ENCODE peak calls at places on chromosomes 13 and 19, in eight cellular contexts. T is lower lobe of right lung, H is Panc1, A is psoas muscle, X is IMR-90, K is cardiac muscle cell, F is neural progenitor cell, D is OCI-LY7. N is an unnamed sample. For H3K4me1, the result is how much of the 10 kb centered on the place peaks cover.

GRCh38 chr13:49877629-49878218 is 58.4 kb downstream of the SPRYD7 start:
- DNase-seq in A (no peak), F (peak), D (peak), K (no peak), H (no peak), T (no peak), X (no peak), N (no peak)

GRCh38 chr19:56476671-56477428 is at the start of gene ZNF667:
- DNase-seq in K (peak), F (peak), H (no peak), X (peak), A (no peak), T (no peak), D (no peak), N (peak)

GRCh38 chr13:90562388-90562787 is 785.1 kb upstream of the MIR17HG start:
- DNase-seq in D (no peak), X (no peak), F (no peak), A (no peak), K (no peak), H (no peak), T (no peak), N (no peak)

GRCh38 chr13:87129602-87130300 is 541.4 kb upstream of the SLITRK5 start:
- DNase-seq in T (no peak), D (no peak), H (no peak), K (peak), X (peak), A (no peak), F (no peak), N (no peak)

GRCh38 chr13:57270493-57270892 is 103.5 kb downstream of the PRR20E start:
- DNase-seq in K (no peak), H (no peak), F (no peak), D (no peak), T (no peak), X (no peak), A (no peak), N (no peak)

GRCh38 chr19:16197188-16197621 is 506 bp upstream of the AP1M1 start:
- DNase-seq in D (peak), K (peak), H (peak), X (peak), T (no peak), A (no peak), F (no peak), N (peak)

GRCh38 chr19:18440421-18440877 is 2.5 kb upstream of the ISYNA1 start:
- DNase-seq in H (no peak), D (peak), K (no peak), T (no peak), X (no peak), F (no peak), A (no peak), N (peak)

GRCh38 chr19:16456652-16457194 is 15.0 kb downstream of the EPS15L1 start:
- DNase-seq in X (no peak), F (no peak), A (no peak), H (no peak), D (no peak), K (no peak), T (no peak), N (peak)

GRCh38 chr13:74278901-74279300 is 144.7 kb upstream of the KLF12 start:
- DNase-seq in K (no peak), D (no peak), H (no peak), F (no peak), T (no peak), X (no peak), A (no peak), N (no peak)

GRCh38 chr13:24630121-24630520 is 50.1 kb upstream of the ATP12A start:
- DNase-seq in T (no peak), K (no peak), X (no peak), H (no peak), A (no peak), F (no peak), D (no peak), N (no peak)

GRCh38 chr13:32045963-32046785 is 14.6 kb downstream of the FRY start:
- DNase-seq in X (peak), D (peak), F (no peak), A (no peak), H (no peak), T (no peak), K (peak), N (no peak)

GRCh38 chr19:42295831-42296525 is 6.0 kb upstream of the PRR19 start:
- DNase-seq in F (peak), D (peak), X (peak), A (peak), T (peak), K (peak), H (no peak), N (peak)

GRCh38 chr19:51417107-51417806 is at the start of gene SIGLEC10:
- DNase-seq in X (no peak), K (peak), D (peak), F (no peak), A (peak), H (no peak), T (peak), N (no peak)

GRCh38 chr19:34662919-34663318 is 14.0 kb downstream of the SCGB2B2 start:
- DNase-seq in H (no peak), A (no peak), K (peak), D (peak), X (no peak), F (peak), T (no peak), N (no peak)

GRCh38 chr13:20494656-20495055 is 31.0 kb downstream of the CRYL1 start:
- DNase-seq in X (no peak), T (no peak), H (no peak), D (no peak), A (no peak), K (no peak), F (no peak), N (no peak)

GRCh38 chr19:7989071-7989575 is 16.3 kb downstream of the ELAVL1 start:
- DNase-seq in X (no peak), T (no peak), F (no peak), H (no peak), K (no peak), D (no peak), A (no peak), N (peak)

GRCh38 chr19:14325863-14326262 is 55.4 kb upstream of the ADGRE5 start:
- DNase-seq in A (no peak), H (no peak), D (no peak), X (no peak), T (no peak), K (no peak), F (no peak), N (no peak)

GRCh38 chr13:101489635-101490034 is 37.2 kb downstream of the ITGBL1 start:
- DNase-seq in H (no peak), X (peak), F (no peak), D (no peak), A (no peak), K (peak), T (no peak), N (no peak)

GRCh38 chr13:44230071-44230470 is 143.6 kb upstream of the SERP2 start:
- DNase-seq in A (no peak), K (no peak), H (no peak), T (no peak), D (no peak), F (no peak), X (peak), N (no peak)

GRCh38 chr19:16623576-16623975 is 4.4 kb downstream of the MED26 start:
- DNase-seq in T (no peak), K (no peak), F (no peak), D (peak), H (no peak), A (no peak), X (no peak), N (peak)

GRCh38 chr19:15091918-15092753 is 10.1 kb downstream of the OR1I1 start:
- DNase-seq in H (no peak), F (peak), X (peak), D (peak), T (no peak), K (peak), A (no peak), N (peak)

GRCh38 chr19:30861896-30862295 is 487.3 kb downstream of the TSHZ3 start:
- DNase-seq in T (no peak), F (no peak), D (no peak), X (no peak), H (no peak), A (no peak), K (no peak), N (no peak)

GRCh38 chr19:17739121-17739875 is 12.0 kb upstream of the FCHO1 start:
- DNase-seq in F (no peak), X (no peak), T (peak), D (peak), H (no peak), K (peak), A (no peak), N (peak)

GRCh38 chr13:80442613-80443012 is 101.7 kb upstream of the SPRY2 start:
- DNase-seq in H (no peak), T (no peak), A (no peak), X (no peak), K (no peak), D (no peak), F (no peak), N (no peak)

GRCh38 chr13:38685974-38686571 is 804 bp upstream of the FREM2 start:
- DNase-seq in A (no peak), K (peak), F (peak), H (no peak), T (no peak), X (no peak), D (no peak), N (peak)

DNA sequence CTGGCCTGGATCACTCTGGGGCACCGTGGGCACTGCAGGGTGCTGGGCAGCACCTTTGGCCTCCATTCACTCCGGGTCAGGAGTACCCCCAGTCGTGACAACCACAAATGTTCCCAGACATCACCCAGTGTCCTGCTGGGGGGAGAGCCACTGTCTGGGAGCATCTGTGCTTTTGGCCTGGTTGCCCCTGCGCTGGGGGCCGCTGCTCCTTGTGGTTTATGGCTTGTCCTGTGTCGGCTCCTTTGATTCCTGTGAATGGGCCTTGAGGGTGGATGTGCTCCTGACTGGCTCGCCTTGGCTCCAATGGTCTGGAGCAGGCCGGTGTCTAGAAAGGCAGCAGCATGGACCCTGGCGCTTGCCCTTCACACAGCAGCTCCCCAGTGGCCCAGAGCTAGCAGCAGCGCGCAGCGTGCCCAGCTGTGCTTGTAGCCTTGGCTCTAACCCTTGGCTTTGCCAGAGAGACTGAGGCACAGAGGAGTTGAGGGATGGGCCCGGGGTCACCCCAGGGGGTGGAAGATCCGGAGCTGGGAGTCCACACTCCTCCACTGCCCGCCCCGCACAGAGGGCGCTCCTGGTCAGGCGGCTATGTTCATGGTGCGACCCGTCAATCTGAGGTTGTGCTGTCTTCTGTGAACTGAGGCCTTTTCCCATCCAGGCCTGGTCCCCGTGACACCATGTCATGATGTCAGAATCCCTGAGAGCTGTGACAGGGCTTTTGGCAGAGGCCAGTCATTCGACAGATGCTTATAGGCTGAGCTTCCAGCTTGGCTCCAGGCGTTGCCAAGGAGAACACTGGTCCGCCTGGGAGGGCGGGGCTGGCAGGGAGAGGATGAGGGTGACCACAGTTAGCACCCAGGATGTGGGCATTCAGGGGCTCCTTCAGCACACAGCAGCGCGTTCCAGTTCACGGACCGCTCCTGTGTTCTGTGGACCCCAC is 4.1 kb downstream of the DAZAP1 start:
- DNase-seq in K (peak), D (no peak), H (no peak), A (peak), F (no peak), X (peak), T (no peak), N (peak)
- H3K4me1 ChIP-seq in K (under half), D (under half), H (under half), A (half or more), F (under half), X (under half), T (half or more), N (half or more)

DNA sequence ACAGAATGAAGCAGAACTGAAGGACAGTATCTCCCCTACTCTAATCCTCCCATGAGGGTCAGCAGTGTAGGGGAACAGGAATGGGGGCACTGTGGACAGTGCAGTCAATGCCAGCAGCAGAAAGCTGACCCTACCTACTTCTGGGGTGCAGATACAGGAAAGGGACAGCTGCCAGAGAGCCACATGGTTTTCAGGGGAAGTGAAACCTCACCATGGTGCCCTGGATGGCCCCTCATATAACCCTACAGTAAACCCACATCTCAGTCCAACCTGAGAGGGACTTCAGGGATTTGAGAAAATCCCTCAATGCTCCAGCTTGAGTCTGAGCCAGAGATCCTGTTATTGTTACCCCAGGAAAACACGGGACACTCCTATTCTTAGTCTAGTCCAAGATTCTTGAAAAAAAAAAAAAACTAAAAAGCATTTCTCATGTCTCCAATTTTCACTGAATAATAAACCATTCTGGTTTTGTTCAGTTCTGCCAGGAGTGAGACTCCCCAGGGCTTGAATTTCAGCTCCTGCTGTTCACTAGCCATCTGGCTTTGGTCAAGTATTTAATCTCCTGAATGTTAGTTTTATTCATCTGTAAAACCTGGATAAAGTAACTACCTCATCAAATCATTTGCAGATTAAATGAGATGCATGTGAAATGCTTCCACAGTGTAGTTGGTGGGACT is 511.6 kb upstream of the ARGLU1 start:
- DNase-seq in K (no peak), T (no peak), H (no peak), A (no peak), D (peak), F (no peak), X (no peak), N (no peak)
- H3K4me1 ChIP-seq in K (under half), T (under half), H (under half), A (under half), D (under half), F (under half), X (under half), N (under half)

GRCh38 chr13:114069376-114070097 is 62.9 kb downstream of the RASA3 start:
- DNase-seq in D (no peak), A (no peak), T (no peak), F (no peak), H (no peak), X (no peak), K (no peak), N (peak)

GRCh38 chr13:114068723-114069322 is 63.6 kb downstream of the RASA3 start:
- DNase-seq in K (peak), T (no peak), A (no peak), D (no peak), X (peak), H (no peak), F (no peak), N (peak)

GRCh38 chr13:114067381-114067885 is 65.0 kb downstream of the RASA3 start:
- DNase-seq in K (peak), A (no peak), X (peak), T (no peak), D (peak), H (no peak), F (no peak), N (peak)

GRCh38 chr13:114066956-114067355 is 65.5 kb downstream of the RASA3 start:
- DNase-seq in X (no peak), H (no peak), T (peak), K (no peak), D (no peak), A (no peak), F (no peak), N (no peak)

GRCh38 chr13:114067886-114068722 is 64.3 kb downstream of the RASA3 start:
- DNase-seq in K (no peak), A (no peak), T (peak), H (no peak), D (no peak), F (no peak), X (no peak), N (peak)
- H3K4me1 ChIP-seq in K (under half), A (half or more), T (half or more), H (half or more), D (under half), F (under half), X (half or more), N (half or more)

GRCh38 chr19:45592366-45592765 is 7.8 kb upstream of the OPA3 start:
- DNase-seq in K (no peak), T (no peak), D (no peak), A (no peak), H (no peak), X (no peak), F (no peak), N (no peak)
- H3K4me1 ChIP-seq in K (under half), T (under half), D (under half), A (under half), H (under half), X (under half), F (under half), N (under half)

GRCh38 chr19:49741210-49741844 is 21.8 kb downstream of the TSKS start:
- DNase-seq in H (no peak), A (no peak), K (no peak), T (no peak), X (peak), F (no peak), D (no peak), N (peak)
- H3K4me1 ChIP-seq in H (under half), A (under half), K (under half), T (under half), X (under half), F (under half), D (under half), N (under half)

DNA sequence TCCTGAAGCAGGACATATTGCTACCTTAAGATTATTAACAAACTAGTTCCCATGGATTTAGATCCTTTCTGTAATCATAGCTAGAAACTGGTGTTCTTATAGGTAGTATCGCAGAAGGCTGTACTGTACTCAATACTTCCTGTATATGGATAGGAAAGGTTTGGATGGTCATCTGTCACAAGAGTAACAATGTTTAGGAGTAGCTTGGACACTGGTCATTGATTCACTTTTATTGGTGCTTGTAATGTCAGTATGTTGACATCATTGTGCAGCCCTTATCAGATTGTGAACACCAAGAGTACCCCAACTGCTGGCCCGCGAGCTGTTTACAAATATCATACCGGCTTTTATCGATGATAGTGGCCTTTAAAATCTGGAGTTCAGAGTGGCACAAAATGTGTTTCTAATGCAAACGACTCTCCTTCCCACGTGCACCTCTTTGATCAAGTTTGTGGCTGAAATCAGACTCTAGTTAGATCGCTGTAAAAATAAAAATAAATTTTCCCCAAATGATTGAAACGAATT is 605 bp upstream of the CDK8 start:
- DNase-seq in F (no peak), X (no peak), D (no peak), T (no peak), K (no peak), A (no peak), H (no peak), N (no peak)
- H3K4me1 ChIP-seq in F (under half), X (under half), D (under half), T (under half), K (under half), A (under half), H (under half), N (under half)

DNA sequence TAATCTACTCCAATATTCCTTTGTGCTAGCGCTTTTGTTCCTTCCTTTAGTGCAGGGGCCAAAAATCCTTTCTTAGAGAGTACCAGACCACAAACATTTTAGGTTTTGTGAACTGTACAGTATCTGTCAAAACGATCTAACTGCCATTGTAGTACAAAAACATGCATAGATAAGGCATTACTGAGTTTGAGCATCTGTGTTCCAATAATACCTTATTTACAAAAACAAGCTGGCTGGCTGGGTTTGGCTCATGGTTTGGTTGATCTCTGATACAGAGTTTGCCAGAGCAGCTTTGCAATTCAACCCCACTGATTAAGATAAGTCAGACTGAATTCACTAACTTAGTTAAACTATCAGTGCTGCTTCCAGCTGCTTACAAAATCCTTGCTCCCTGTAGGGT is 1399.6 kb downstream of the EFNB2 start:
- DNase-seq in H (no peak), K (peak), D (no peak), T (no peak), X (no peak), A (no peak), F (no peak), N (no peak)
- H3K4me1 ChIP-seq in H (under half), K (under half), D (under half), T (under half), X (under half), A (under half), F (under half), N (under half)

N was measured in osteoblast.